ENCODE peak calls at places on chromosomes 16 and 17, in eight cellular contexts. P is GM23248, F is keratinocyte, R is mucosa of descending colon, Y is tibial artery, Q is A549, L is neural progenitor cell, T is iPS DF 6.9. H is an unnamed sample.
A peak's percentile ranks its signal among the peaks of the same experiment; 100 is the strongest.

GRCh38 chr16:46690281-46691178 is 1.1 kb downstream of the ORC6 start:
- DNase-seq in Y (no peak), T (no peak), F (no peak), Q (no peak), P (peak; percentile 42), R (peak; percentile 56), L (peak; percentile 2), H (peak; percentile 64)

GRCh38 chr17:2309338-2310143 is 5.8 kb downstream of the SRR start:
- DNase-seq in T (no peak), R (no peak), F (no peak), Y (no peak), P (peak; percentile 8), Q (no peak), L (no peak), H (no peak)

GRCh38 chr17:80716986-80717385 is 172.3 kb downstream of the RPTOR start:
- DNase-seq in R (no peak), Q (no peak), F (no peak), L (no peak), Y (no peak), P (no peak), T (no peak), H (no peak)

GRCh38 chr16:87295259-87295658 is 21.9 kb downstream of the C16orf95 start:
- DNase-seq in Q (no peak), R (no peak), F (no peak), Y (no peak), L (peak; percentile 27), T (no peak), P (no peak), H (no peak)

GRCh38 chr17:32102697-32103096 is 39.6 kb upstream of the RHOT1 start:
- DNase-seq in L (no peak), F (no peak), T (no peak), R (no peak), Y (no peak), Q (no peak), P (peak; percentile 37), H (no peak)

GRCh38 chr17:57809879-57810278 is 40.0 kb downstream of the MRPS23 start:
- DNase-seq in F (no peak), L (no peak), R (no peak), T (no peak), Y (no peak), Q (no peak), P (no peak), H (no peak)

GRCh38 chr17:64001763-64002529 is 3.8 kb downstream of the PRR29 start:
- DNase-seq in Q (no peak), T (no peak), P (no peak), Y (no peak), R (no peak), L (peak; percentile 1), F (no peak), H (peak; percentile 87)

GRCh38 chr17:44555056-44555455 is 2.2 kb upstream of the FZD2 start:
- DNase-seq in P (no peak), L (no peak), Y (no peak), F (no peak), T (no peak), R (no peak), Q (no peak), H (no peak)

GRCh38 chr16:88533945-88534641 is 36.1 kb upstream of the ZC3H18 start:
- DNase-seq in F (no peak), R (peak; percentile 91), T (no peak), Q (peak; percentile 76), L (peak; percentile 92), Y (peak; percentile 48), P (peak; percentile 86), H (peak; percentile 95)

GRCh38 chr17:68595496-68595895 is 5.7 kb downstream of the FAM20A start:
- DNase-seq in Y (peak; percentile 77), F (no peak), T (no peak), P (no peak), L (no peak), Q (no peak), R (no peak), H (no peak)

GRCh38 chr16:67039260-67040020 is 10.5 kb downstream of the CBFB start:
- DNase-seq in F (no peak), Y (no peak), R (no peak), L (no peak), P (no peak), Q (no peak), T (no peak), H (no peak)

GRCh38 chr17:12667299-12667958 is 1.7 kb downstream of the MYOCD start:
- DNase-seq in F (no peak), Y (no peak), T (no peak), P (peak; percentile 43), R (no peak), L (peak; percentile 85), Q (peak; percentile 70), H (no peak)

GRCh38 chr17:16129844-16130243 is 85.5 kb downstream of the NCOR1 start:
- DNase-seq in P (no peak), L (no peak), T (no peak), F (no peak), R (no peak), Y (no peak), Q (no peak), H (no peak)

GRCh38 chr16:83609178-83609577 is 198.6 kb upstream of the HSBP1 start:
- DNase-seq in R (no peak), Y (no peak), F (no peak), T (no peak), Q (no peak), P (peak; percentile 26), L (no peak), H (no peak)

GRCh38 chr16:11949527-11949926 is 7.7 kb upstream of the NPIPB2 start:
- DNase-seq in P (peak; percentile 71), F (no peak), R (no peak), Q (peak; percentile 55), Y (no peak), T (no peak), L (peak; percentile 75), H (peak; percentile 53)

GRCh38 chr16:75908718-75909117 is 182.4 kb upstream of the CPHXL start:
- DNase-seq in Q (no peak), Y (no peak), T (no peak), P (no peak), L (no peak), R (no peak), F (no peak), H (no peak)

GRCh38 chr17:4142107-4142900 is 526 bp downstream of the ZZEF1 start:
- DNase-seq in L (peak; percentile 75), T (no peak), P (peak; percentile 78), F (no peak), R (peak; percentile 74), Y (peak; percentile 28), Q (no peak), H (peak; percentile 47)

GRCh38 chr17:7167832-7168231 is 11.3 kb downstream of the ASGR1 start:
- DNase-seq in R (no peak), Q (no peak), F (no peak), P (peak; percentile 79), Y (peak; percentile 40), L (no peak), T (no peak), H (no peak)

GRCh38 chr17:19380551-19381284 is 2.4 kb downstream of the MAPK7 start:
- DNase-seq in R (no peak), F (no peak), Y (peak; percentile 11), Q (no peak), L (no peak), P (no peak), T (no peak), H (peak; percentile 30)

GRCh38 chr17:19381361-19381740 is 3.1 kb downstream of the MAPK7 start:
- DNase-seq in R (no peak), T (no peak), Q (no peak), L (no peak), P (no peak), F (no peak), Y (no peak), H (no peak)

GRCh38 chr17:19378416-19379293 is at the start of gene MAPK7:
- DNase-seq in P (peak; percentile 48), F (no peak), T (no peak), Y (peak; percentile 21), Q (no peak), L (no peak), R (no peak), H (no peak)

GRCh38 chr17:19377602-19378415 is 489 bp upstream of the MAPK7 start:
- DNase-seq in Y (peak; percentile 98), Q (peak; percentile 100), T (peak; percentile 96), R (peak; percentile 99), P (peak; percentile 99), L (peak; percentile 99), F (peak; percentile 93), H (peak; percentile 99)

DNA sequence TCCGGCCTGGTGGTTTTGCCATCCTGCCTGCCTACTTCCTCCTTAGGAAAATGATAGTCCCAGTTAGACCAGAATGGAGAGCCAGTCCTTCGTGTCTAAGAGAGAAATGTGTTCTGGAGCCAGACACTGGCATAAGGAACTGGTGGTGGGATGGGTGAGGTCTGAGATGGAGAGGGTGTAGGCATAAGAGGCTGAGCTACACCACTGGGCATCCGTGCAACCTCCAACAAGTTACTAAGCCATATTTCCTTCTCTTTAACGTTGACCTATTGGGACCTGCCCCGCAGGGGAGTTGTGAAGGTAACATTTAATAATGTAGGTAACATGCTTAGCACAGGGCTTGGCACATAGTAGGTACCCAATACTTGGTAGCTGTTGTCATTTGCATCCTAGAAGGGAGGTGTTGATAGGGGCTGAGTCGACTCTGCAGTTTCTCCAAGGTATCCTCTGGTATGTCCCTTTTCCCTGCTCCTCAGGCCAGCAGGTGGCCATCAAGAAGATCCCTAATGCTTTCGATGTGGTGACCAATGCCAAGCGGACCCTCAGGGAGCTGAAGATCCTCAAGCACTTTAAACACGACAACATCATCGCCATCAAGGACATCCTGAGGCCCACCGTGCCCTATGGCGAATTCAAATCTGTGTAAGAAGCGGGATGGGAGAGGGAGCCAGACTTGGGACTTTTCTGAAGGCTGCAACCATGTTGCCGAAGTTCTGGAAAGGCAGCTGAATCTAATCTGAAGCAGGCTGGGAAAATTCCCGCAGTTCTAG is 1.2 kb downstream of the MAPK7 start:
- DNase-seq in Y (peak; percentile 17), T (no peak), L (no peak), Q (no peak), F (no peak), R (no peak), P (no peak), H (no peak)
- H3K4me3 ChIP-seq in Y (peak overlapping the region; percentile 66), T (peak overlapping the region; percentile 74), L (peak overlapping the region; percentile 84), Q (peak overlapping the region; percentile 80), F (peak overlapping the region; percentile 90), R (no peak overlapping the region), P (peak overlapping the region; percentile 94), H (peak overlapping the region; percentile 81)

DNA sequence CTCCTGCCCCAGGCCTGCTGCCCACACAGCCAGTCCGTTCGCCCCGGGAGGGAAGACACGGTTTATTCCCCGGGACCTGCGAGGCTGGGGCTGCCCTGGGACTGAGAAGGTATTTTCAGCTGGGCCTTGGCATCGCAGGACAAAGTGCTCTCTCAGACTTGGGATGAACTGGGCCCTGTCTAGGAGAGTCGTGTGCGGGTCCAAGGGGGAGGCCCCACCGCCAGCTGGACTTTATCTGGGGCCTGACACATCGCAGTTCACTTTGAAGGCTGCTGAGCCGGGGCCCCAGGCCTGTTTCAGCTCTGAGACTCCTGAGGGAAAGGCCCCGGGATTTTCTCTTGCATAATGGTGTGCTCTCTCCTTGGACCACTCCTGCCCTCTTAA is 6.8 kb downstream of the CRISPLD2 start:
- DNase-seq in L (no peak), T (no peak), Q (no peak), P (peak; percentile 83), Y (peak; percentile 60), F (no peak), R (peak; percentile 52), H (no peak)
- H3K4me1 ChIP-seq in L (no peaks in the 10 kb centered on the region), T (no peaks in the 10 kb centered on the region), Q (no peaks in the 10 kb centered on the region), P (peaks cover 67% of the 10 kb centered on the region), Y (no peaks in the 10 kb centered on the region), F (no peaks in the 10 kb centered on the region), R (no peaks in the 10 kb centered on the region), H (peaks cover 63% of the 10 kb centered on the region)

GRCh38 chr16:82313754-82314153 is 143.7 kb upstream of the MPHOSPH6 start:
- DNase-seq in F (no peak), L (no peak), R (no peak), Y (no peak), P (no peak), Q (no peak), T (no peak), H (no peak)
- H3K9me3 ChIP-seq in F (no peaks in the 10 kb centered on the region), L (no peaks in the 10 kb centered on the region), R (no peaks in the 10 kb centered on the region), Y (no peaks in the 10 kb centered on the region), P (no peaks in the 10 kb centered on the region), Q (no peaks in the 10 kb centered on the region), T (no peaks in the 10 kb centered on the region), H (no peaks in the 10 kb centered on the region)

GRCh38 chr16:86222965-86223551 is 287.3 kb upstream of the FOXF1 start:
- DNase-seq in Y (no peak), Q (no peak), T (no peak), F (no peak), L (no peak), R (no peak), P (peak; percentile 92), H (no peak)
- H3K4me3 ChIP-seq in Y (no peak overlapping the region), Q (no peak overlapping the region), T (no peak overlapping the region), F (no peak overlapping the region), L (no peak overlapping the region), R (no peak overlapping the region), P (peak overlapping the region; percentile 62), H (no peak overlapping the region)